ENCODE peak calls at places on chromosomes 2 and 18, in eight cellular contexts. One of them, this sample, is unnamed.

GRCh38 chr18:44601447-44601846 is 79.2 kb upstream of the SETBP1 start:
- DNase-seq in breast epithelium: no peak
- DNase-seq in sigmoid colon: no peak
- DNase-seq in H1: no peak
- DNase-seq in GM23338: no peak
- DNase-seq in spleen: no peak
- DNase-seq in Panc1: no peak
- DNase-seq in transverse colon: no peak
- DNase-seq in this sample: no peak

GRCh38 chr18:9901377-9901776 is 12.4 kb upstream of the VAPA start:
- DNase-seq in breast epithelium: no peak
- DNase-seq in sigmoid colon: no peak
- DNase-seq in H1: no peak
- DNase-seq in GM23338: no peak
- DNase-seq in spleen: no peak
- DNase-seq in Panc1: no peak
- DNase-seq in transverse colon: no peak
- DNase-seq in this sample: no peak

GRCh38 chr2:240930096-240930630 is 24.0 kb downstream of the CROCC2 start:
- DNase-seq in breast epithelium: no peak
- DNase-seq in sigmoid colon: peak; percentile 36
- DNase-seq in H1: peak; percentile 41
- DNase-seq in GM23338: no peak
- DNase-seq in spleen: no peak
- DNase-seq in Panc1: no peak
- DNase-seq in transverse colon: peak; percentile 2
- DNase-seq in this sample: peak; percentile 79

GRCh38 chr2:200613692-200614091 is 27.9 kb downstream of the AOX1 start:
- DNase-seq in breast epithelium: no peak
- DNase-seq in sigmoid colon: no peak
- DNase-seq in H1: no peak
- DNase-seq in GM23338: no peak
- DNase-seq in spleen: no peak
- DNase-seq in Panc1: no peak
- DNase-seq in transverse colon: no peak
- DNase-seq in this sample: no peak

GRCh38 chr18:55141318-55141717 is 182.1 kb upstream of the CCDC68 start:
- DNase-seq in breast epithelium: no peak
- DNase-seq in sigmoid colon: no peak
- DNase-seq in H1: no peak
- DNase-seq in GM23338: no peak
- DNase-seq in spleen: no peak
- DNase-seq in Panc1: no peak
- DNase-seq in transverse colon: no peak
- DNase-seq in this sample: no peak

GRCh38 chr2:127149384-127149783 is 42.4 kb upstream of the BIN1 start:
- DNase-seq in breast epithelium: no peak
- DNase-seq in sigmoid colon: no peak
- DNase-seq in H1: no peak
- DNase-seq in GM23338: no peak
- DNase-seq in spleen: no peak
- DNase-seq in Panc1: no peak
- DNase-seq in transverse colon: no peak
- DNase-seq in this sample: no peak

GRCh38 chr2:181319291-181319690 is 137.9 kb upstream of the ITGA4 start:
- DNase-seq in breast epithelium: no peak
- DNase-seq in sigmoid colon: no peak
- DNase-seq in H1: no peak
- DNase-seq in GM23338: no peak
- DNase-seq in spleen: no peak
- DNase-seq in Panc1: no peak
- DNase-seq in transverse colon: no peak
- DNase-seq in this sample: no peak

GRCh38 chr2:201860541-201861154 is 54.3 kb downstream of the CDK15 start:
- DNase-seq in breast epithelium: peak; percentile 60
- DNase-seq in sigmoid colon: peak; percentile 68
- DNase-seq in H1: no peak
- DNase-seq in GM23338: peak; percentile 89
- DNase-seq in spleen: no peak
- DNase-seq in Panc1: peak; percentile 68
- DNase-seq in transverse colon: peak; percentile 35
- DNase-seq in this sample: no peak

DNA sequence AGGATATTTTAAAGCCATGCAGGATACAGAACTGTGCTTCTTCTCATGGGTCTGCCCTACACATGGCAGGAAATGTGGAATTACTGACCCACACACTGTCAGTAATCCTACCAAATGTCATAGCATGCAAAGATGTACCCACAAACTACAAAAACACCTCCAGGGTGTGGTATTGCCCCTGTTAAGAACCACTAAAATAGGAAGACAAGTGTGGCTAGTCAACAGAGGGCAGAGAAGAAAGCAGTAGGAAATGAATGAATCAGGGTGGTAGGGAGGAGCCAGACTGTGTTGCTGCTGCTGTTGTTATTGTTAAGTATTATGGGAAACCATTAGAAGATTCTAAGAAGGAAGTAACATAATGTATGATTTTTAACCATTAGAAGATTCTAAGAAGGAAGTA is 556.7 kb upstream of the ACVR2A start:
- DNase-seq in breast epithelium: no peak
- DNase-seq in sigmoid colon: no peak
- DNase-seq in H1: no peak
- DNase-seq in GM23338: no peak
- DNase-seq in spleen: no peak
- DNase-seq in Panc1: no peak
- DNase-seq in transverse colon: no peak
- DNase-seq in this sample: no peak
- TF ChIP-seq POLR2AphosphoS5 in breast epithelium: no peak
- TF ChIP-seq POLR2AphosphoS5 in sigmoid colon: no peak
- TF ChIP-seq POLR2AphosphoS5 in H1: no peak
- TF ChIP-seq POLR2AphosphoS5 in GM23338: no peak
- TF ChIP-seq POLR2AphosphoS5 in spleen: no peak
- TF ChIP-seq POLR2AphosphoS5 in Panc1: no peak
- TF ChIP-seq POLR2AphosphoS5 in transverse colon: no peak
- TF ChIP-seq POLR2AphosphoS5 in this sample: no peak

GRCh38 chr2:220891405-220891804 is 680.7 kb downstream of the EPHA4 start:
- DNase-seq in breast epithelium: no peak
- DNase-seq in sigmoid colon: no peak
- DNase-seq in H1: no peak
- DNase-seq in GM23338: peak; percentile 63
- DNase-seq in spleen: no peak
- DNase-seq in Panc1: peak; percentile 47
- DNase-seq in transverse colon: no peak
- DNase-seq in this sample: no peak

GRCh38 chr2:220894069-220894468 is 678.0 kb downstream of the EPHA4 start:
- DNase-seq in breast epithelium: no peak
- DNase-seq in sigmoid colon: no peak
- DNase-seq in H1: no peak
- DNase-seq in GM23338: no peak
- DNase-seq in spleen: no peak
- DNase-seq in Panc1: no peak
- DNase-seq in transverse colon: no peak
- DNase-seq in this sample: no peak

GRCh38 chr2:220892018-220892634 is 680.0 kb downstream of the EPHA4 start:
- DNase-seq in breast epithelium: no peak
- DNase-seq in sigmoid colon: no peak
- DNase-seq in H1: no peak
- DNase-seq in GM23338: no peak
- DNase-seq in spleen: no peak
- DNase-seq in Panc1: no peak
- DNase-seq in transverse colon: no peak
- DNase-seq in this sample: no peak

GRCh38 chr2:220887880-220888279 is 684.2 kb downstream of the EPHA4 start:
- DNase-seq in breast epithelium: no peak
- DNase-seq in sigmoid colon: no peak
- DNase-seq in H1: no peak
- DNase-seq in GM23338: no peak
- DNase-seq in spleen: no peak
- DNase-seq in Panc1: no peak
- DNase-seq in transverse colon: no peak
- DNase-seq in this sample: no peak

GRCh38 chr2:220893411-220893810 is 678.7 kb downstream of the EPHA4 start:
- DNase-seq in breast epithelium: no peak
- DNase-seq in sigmoid colon: no peak
- DNase-seq in H1: no peak
- DNase-seq in GM23338: no peak
- DNase-seq in spleen: no peak
- DNase-seq in Panc1: no peak
- DNase-seq in transverse colon: no peak
- DNase-seq in this sample: no peak
- TF ChIP-seq CTCF in breast epithelium: no peak
- TF ChIP-seq CTCF in sigmoid colon: no peak
- TF ChIP-seq CTCF in H1: no peak
- TF ChIP-seq CTCF in GM23338: no peak
- TF ChIP-seq CTCF in spleen: no peak
- TF ChIP-seq CTCF in Panc1: no peak
- TF ChIP-seq CTCF in transverse colon: no peak
- TF ChIP-seq CTCF in this sample: no peak

GRCh38 chr2:69623236-69623635 is 20.3 kb downstream of the AAK1 start:
- DNase-seq in breast epithelium: no peak
- DNase-seq in sigmoid colon: no peak
- DNase-seq in H1: no peak
- DNase-seq in GM23338: no peak
- DNase-seq in spleen: no peak
- DNase-seq in Panc1: no peak
- DNase-seq in transverse colon: no peak
- DNase-seq in this sample: no peak

GRCh38 chr2:69621440-69621839 is 22.1 kb downstream of the AAK1 start:
- DNase-seq in breast epithelium: no peak
- DNase-seq in sigmoid colon: no peak
- DNase-seq in H1: no peak
- DNase-seq in GM23338: no peak
- DNase-seq in spleen: no peak
- DNase-seq in Panc1: no peak
- DNase-seq in transverse colon: no peak
- DNase-seq in this sample: no peak

GRCh38 chr2:69618362-69618761 is 25.2 kb downstream of the AAK1 start:
- DNase-seq in breast epithelium: no peak
- DNase-seq in sigmoid colon: no peak
- DNase-seq in H1: no peak
- DNase-seq in GM23338: no peak
- DNase-seq in spleen: no peak
- DNase-seq in Panc1: no peak
- DNase-seq in transverse colon: no peak
- DNase-seq in this sample: no peak

GRCh38 chr2:69619725-69620124 is 23.8 kb downstream of the AAK1 start:
- DNase-seq in breast epithelium: no peak
- DNase-seq in sigmoid colon: no peak
- DNase-seq in H1: no peak
- DNase-seq in GM23338: no peak
- DNase-seq in spleen: no peak
- DNase-seq in Panc1: no peak
- DNase-seq in transverse colon: no peak
- DNase-seq in this sample: no peak

DNA sequence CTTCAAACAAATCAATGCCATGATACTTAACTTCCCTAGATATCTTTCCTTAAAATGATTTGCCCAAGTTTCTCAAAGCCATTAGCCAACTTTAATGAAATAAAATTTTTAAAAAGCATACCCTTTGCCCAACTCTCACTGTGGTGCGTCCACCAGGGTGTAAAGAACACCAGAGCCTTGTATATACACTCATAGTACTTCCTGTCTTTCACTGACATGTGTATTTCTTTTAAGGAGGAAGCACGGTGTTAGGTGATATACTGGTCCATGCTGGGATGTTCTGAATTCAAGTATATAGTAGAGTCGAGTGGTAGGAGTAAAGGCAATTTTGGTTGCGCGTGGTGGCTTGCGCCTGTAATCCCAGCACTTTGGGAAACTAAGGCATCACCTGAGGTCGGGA is 22.7 kb downstream of the AAK1 start:
- DNase-seq in breast epithelium: no peak
- DNase-seq in sigmoid colon: no peak
- DNase-seq in H1: no peak
- DNase-seq in GM23338: no peak
- DNase-seq in spleen: no peak
- DNase-seq in Panc1: no peak
- DNase-seq in transverse colon: no peak
- DNase-seq in this sample: no peak
- H3K4me1 ChIP-seq in breast epithelium: peaks cover 6% of the 10 kb centered on the region
- H3K4me1 ChIP-seq in sigmoid colon: peaks cover 39% of the 10 kb centered on the region
- H3K4me1 ChIP-seq in H1: peaks cover 2% of the 10 kb centered on the region
- H3K4me1 ChIP-seq in GM23338: peaks cover 6% of the 10 kb centered on the region
- H3K4me1 ChIP-seq in spleen: peaks cover 28% of the 10 kb centered on the region
- H3K4me1 ChIP-seq in Panc1: peaks cover 28% of the 10 kb centered on the region
- H3K4me1 ChIP-seq in transverse colon: peaks cover 25% of the 10 kb centered on the region
- H3K4me1 ChIP-seq in this sample: peaks cover 48% of the 10 kb centered on the region

DNA sequence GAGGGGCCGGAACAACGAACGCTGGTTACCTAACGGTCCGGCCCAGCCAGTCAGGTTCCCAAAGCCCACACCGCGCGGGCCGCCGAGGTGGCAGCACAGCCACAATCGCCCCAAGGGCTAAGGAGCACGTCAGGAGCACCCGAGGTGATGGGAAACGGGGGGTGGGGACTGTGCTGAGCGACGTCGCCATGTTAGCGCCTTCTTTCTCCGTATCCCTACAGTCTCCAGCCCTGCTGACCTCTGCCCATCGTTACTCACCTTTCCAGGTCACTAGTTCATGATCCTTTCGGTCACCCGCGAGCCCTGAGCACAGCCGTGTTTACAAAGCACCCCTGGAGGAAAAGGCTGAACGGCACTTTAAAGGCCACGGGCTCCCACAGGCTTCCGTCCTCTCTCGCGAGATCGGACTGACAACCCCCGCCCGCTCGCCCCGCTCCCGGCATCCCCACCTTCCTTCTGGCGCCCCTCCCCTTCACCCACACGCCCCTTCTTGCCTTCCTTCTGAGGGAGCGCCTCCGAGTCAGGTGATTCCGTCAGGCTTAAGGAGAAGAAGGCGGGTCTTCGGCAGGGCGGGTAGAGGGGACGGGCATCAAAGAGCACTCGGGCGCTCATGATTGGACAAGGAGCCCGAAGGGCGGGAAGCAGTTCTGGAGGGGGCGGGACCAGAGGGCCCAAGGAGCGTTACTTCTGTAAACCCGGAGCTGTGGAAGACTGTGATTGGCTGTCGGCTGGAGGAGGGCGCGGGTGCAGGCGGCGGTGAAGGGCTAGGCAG is at the start of gene ATF2:
- DNase-seq in breast epithelium: peak; percentile 99
- DNase-seq in sigmoid colon: peak; percentile 100
- DNase-seq in H1: peak; percentile 92
- DNase-seq in GM23338: peak; percentile 100
- DNase-seq in spleen: peak; percentile 99
- DNase-seq in Panc1: peak; percentile 97
- DNase-seq in transverse colon: peak; percentile 98
- DNase-seq in this sample: peak; percentile 100
- TF ChIP-seq POLR2AphosphoS5 in breast epithelium: peak; percentile 80
- TF ChIP-seq POLR2AphosphoS5 in sigmoid colon: peak; percentile 88
- TF ChIP-seq POLR2AphosphoS5 in H1: peak; percentile 79
- TF ChIP-seq POLR2AphosphoS5 in GM23338: peak; percentile 58
- TF ChIP-seq POLR2AphosphoS5 in spleen: peak; percentile 93
- TF ChIP-seq POLR2AphosphoS5 in Panc1: peak; percentile 66
- TF ChIP-seq POLR2AphosphoS5 in transverse colon: peak; percentile 57
- TF ChIP-seq POLR2AphosphoS5 in this sample: peak; percentile 90

This sample was measured in vagina.